ENCODE peak calls at places on chromosomes 3 and 15, in nine cellular contexts. T is posterior cingulate gyrus, D is T-helper 9 cell, Y is smooth muscle cell of the brain vasculature, F is BJ, S is frontal cortex, W is activated B cell treated with CpG ODN at 0.5 μM for 24 hours, X is dorsolateral prefrontal cortex, Q is SK-N-DZ. I is an unnamed sample.

GRCh38 chr15:29825205-29825604 is 2.9 kb upstream of the TJP1 start:
- DNase-seq in S (no peak), F (no peak), Y (no peak), T (no peak), W (no peak), D (no peak), X (no peak), Q (no peak), I (peak)

GRCh38 chr3:20692675-20693074 is 506.7 kb upstream of the SGO1 start:
- DNase-seq in Y (no peak), S (no peak), D (no peak), X (no peak), F (no peak), W (no peak), T (no peak), Q (no peak), I (no peak)

GRCh38 chr15:93067649-93068085 is 21.3 kb downstream of the RGMA start:
- DNase-seq in F (no peak), Y (no peak), T (peak), D (no peak), S (no peak), W (no peak), X (no peak), Q (no peak), I (no peak)

GRCh38 chr3:158749977-158750376 is 17.7 kb upstream of the RARRES1 start:
- DNase-seq in W (no peak), D (no peak), X (no peak), F (no peak), Y (no peak), S (no peak), T (no peak), Q (no peak), I (no peak)

GRCh38 chr3:124336067-124336656 is 344.2 kb upstream of the ROPN1 start:
- DNase-seq in S (no peak), F (no peak), D (no peak), Q (no peak), T (peak), Y (no peak), W (no peak), X (no peak), I (no peak)

GRCh38 chr15:40445411-40446055 is 4.8 kb downstream of the BAHD1 start:
- DNase-seq in X (no peak), D (no peak), Q (no peak), Y (no peak), F (peak), S (no peak), T (no peak), W (no peak), I (no peak)

GRCh38 chr15:80695911-80696651 is 971 bp downstream of the ABHD17C start:
- DNase-seq in S (no peak), Q (no peak), Y (no peak), X (no peak), D (no peak), T (no peak), F (no peak), W (peak), I (peak)

GRCh38 chr15:50145451-50145872 is 26.4 kb upstream of the ATP8B4 start:
- DNase-seq in T (no peak), W (no peak), D (no peak), F (no peak), S (peak), X (no peak), Y (peak), Q (peak), I (no peak)

GRCh38 chr15:45268135-45268534 is 16.1 kb downstream of the SLC28A2 start:
- DNase-seq in W (no peak), S (no peak), X (no peak), T (no peak), Y (no peak), D (peak), F (no peak), Q (no peak), I (no peak)

GRCh38 chr15:67777773-67778172 is 47.5 kb upstream of the SKOR1 start:
- DNase-seq in W (no peak), Y (no peak), D (no peak), X (no peak), Q (no peak), T (no peak), F (no peak), S (no peak), I (no peak)

GRCh38 chr3:129605593-129606521 is 619 bp downstream of the PLXND1 start:
- DNase-seq in S (peak), T (peak), Q (peak), D (peak), X (no peak), Y (no peak), W (peak), F (no peak), I (peak)

GRCh38 chr15:45732544-45733130 is 97.8 kb downstream of the SQOR start:
- DNase-seq in X (no peak), Y (no peak), Q (peak), W (no peak), T (peak), S (no peak), D (no peak), F (no peak), I (no peak)

GRCh38 chr3:184636774-184637316 is 75.0 kb downstream of the MAGEF1 start:
- DNase-seq in Q (no peak), T (no peak), X (no peak), W (no peak), Y (no peak), D (no peak), S (no peak), F (peak), I (no peak)

GRCh38 chr15:57509965-57510364 is 81.7 kb upstream of the MYZAP start:
- DNase-seq in Y (no peak), Q (no peak), F (no peak), S (no peak), X (no peak), T (no peak), D (no peak), W (no peak), I (no peak)

GRCh38 chr3:131794766-131795381 is 239.9 kb downstream of the CPNE4 start:
- DNase-seq in Q (peak), D (no peak), T (no peak), Y (peak), F (no peak), X (peak), S (peak), W (no peak), I (no peak)

GRCh38 chr3:73107788-73108187 is 46.3 kb downstream of the EBLN2 start:
- DNase-seq in S (no peak), X (no peak), Y (no peak), D (no peak), T (no peak), W (no peak), Q (no peak), F (no peak), I (no peak)

GRCh38 chr3:178304758-178305157 is 231.5 kb upstream of the KCNMB2 start:
- DNase-seq in Q (no peak), Y (no peak), S (no peak), T (no peak), W (no peak), D (no peak), X (no peak), F (peak), I (no peak)

GRCh38 chr15:78977091-78977571 is 32.3 kb upstream of the CTSH start:
- DNase-seq in D (no peak), W (peak), T (no peak), Y (no peak), X (no peak), F (no peak), Q (no peak), S (no peak), I (no peak)

GRCh38 chr3:98885851-98886250 is 15.6 kb downstream of the DCBLD2 start:
- DNase-seq in T (no peak), F (no peak), Q (no peak), X (no peak), Y (no peak), S (no peak), W (no peak), D (no peak), I (no peak)

GRCh38 chr3:8286749-8287148 is 214.9 kb upstream of the LMCD1 start:
- DNase-seq in X (no peak), S (no peak), Q (no peak), T (no peak), Y (no peak), D (no peak), W (no peak), F (no peak), I (no peak)

GRCh38 chr3:176633511-176633910 is 563.8 kb downstream of the TBL1XR1 start:
- DNase-seq in Y (no peak), W (no peak), X (no peak), T (no peak), Q (no peak), F (no peak), D (no peak), S (no peak), I (no peak)

GRCh38 chr3:124261301-124261700 is 269.4 kb upstream of the ROPN1 start:
- DNase-seq in W (no peak), S (no peak), X (no peak), D (no peak), T (no peak), Y (no peak), F (no peak), Q (no peak), I (no peak)

GRCh38 chr3:45605569-45605968 is 11.0 kb downstream of the LIMD1 start:
- DNase-seq in Y (no peak), F (no peak), S (no peak), Q (no peak), X (no peak), D (no peak), T (peak), W (no peak), I (no peak)

GRCh38 chr3:183490653-183491052 is 62.2 kb upstream of the MCF2L2 start:
- DNase-seq in X (no peak), W (no peak), Y (no peak), T (no peak), Q (no peak), D (no peak), F (no peak), S (no peak), I (no peak)

GRCh38 chr3:141878812-141879211 is 2.4 kb downstream of the ATP1B3 start:
- DNase-seq in W (no peak), Y (no peak), D (no peak), T (no peak), S (no peak), Q (no peak), X (no peak), F (no peak), I (no peak)

GRCh38 chr3:45980229-45980813 is 15.3 kb downstream of the FYCO1 start:
- DNase-seq in X (no peak), T (no peak), F (no peak), D (no peak), Q (no peak), S (no peak), W (no peak), Y (no peak), I (no peak)

GRCh38 chr15:91214675-91215590 is 114.9 kb downstream of the SV2B start:
- DNase-seq in X (no peak), T (no peak), S (no peak), F (no peak), D (no peak), Q (no peak), W (no peak), Y (no peak), I (no peak)

GRCh38 chr15:59825926-59826325 is 136.8 kb upstream of the BNIP2 start:
- DNase-seq in F (no peak), T (no peak), S (no peak), D (no peak), Q (no peak), Y (no peak), W (no peak), X (no peak), I (no peak)

GRCh38 chr3:178353292-178353814 is 182.9 kb upstream of the KCNMB2 start:
- DNase-seq in X (no peak), D (no peak), S (no peak), W (no peak), Y (no peak), Q (no peak), F (no peak), T (no peak), I (no peak)

GRCh38 chr15:85793641-85794597 is 806 bp downstream of the KLHL25 start:
- DNase-seq in S (no peak), D (peak), F (no peak), T (peak), X (no peak), Q (peak), Y (no peak), W (peak), I (peak)

GRCh38 chr3:99013794-99014315 is 112.4 kb upstream of the DCBLD2 start:
- DNase-seq in T (no peak), X (no peak), D (no peak), Y (no peak), S (no peak), Q (no peak), F (no peak), W (no peak), I (no peak)

GRCh38 chr3:159859424-159859823 is 129.2 kb upstream of the IL12A start:
- DNase-seq in Y (no peak), S (no peak), Q (peak), W (no peak), X (no peak), T (no peak), D (no peak), F (no peak), I (no peak)

GRCh38 chr3:194521514-194522260 is 34.9 kb upstream of the ATP13A3 start:
- DNase-seq in F (peak), Y (no peak), D (no peak), W (no peak), S (no peak), X (no peak), Q (no peak), T (no peak), I (no peak)

GRCh38 chr3:159616234-159616825 is 372.3 kb upstream of the IL12A start:
- DNase-seq in X (peak), Q (no peak), W (no peak), Y (no peak), S (no peak), D (no peak), F (no peak), T (peak), I (no peak)

GRCh38 chr3:25493786-25494185 is 65.7 kb downstream of the RARB start:
- DNase-seq in F (peak), S (no peak), D (no peak), Y (peak), T (no peak), X (no peak), W (no peak), Q (no peak), I (no peak)

GRCh38 chr3:148004331-148004730 is 595.2 kb downstream of the ZIC1 start:
- DNase-seq in X (no peak), S (no peak), T (no peak), W (no peak), D (no peak), Q (no peak), Y (no peak), F (no peak), I (no peak)